ENCODE peak calls at places on chromosomes 3 and 15, in four cellular contexts. Y is stomach, A is heart left ventricle, E is K562. B is an unnamed sample.

GRCh38 chr3:195540031-195540430 is 3.1 kb downstream of the PPP1R2 start:
- DNase-seq in Y (no peak), A (no peak), E (no peak), B (no peak)

GRCh38 chr3:19250959-19251610 is 102.8 kb downstream of the KCNH8 start:
- DNase-seq in Y (no peak), A (no peak), E (no peak), B (no peak)

GRCh38 chr15:65416845-65417416 is 5.8 kb downstream of the IGDCC4 start:
- DNase-seq in Y (no peak), A (peak; percentile 44), E (no peak), B (no peak)

GRCh38 chr15:52068004-52068403 is 44.6 kb downstream of the BCL2L10 start:
- DNase-seq in Y (no peak), A (no peak), E (no peak), B (no peak)

GRCh38 chr3:46947981-46948791 is 28.4 kb downstream of the CCDC12 start:
- DNase-seq in Y (peak; percentile 87), A (peak; percentile 64), E (peak; percentile 91), B (no peak)

GRCh38 chr3:105527949-105528348 is 161.2 kb downstream of the ALCAM start:
- DNase-seq in Y (no peak), A (no peak), E (no peak), B (no peak)

GRCh38 chr3:57627976-57628375 is 30.8 kb upstream of the ARF4 start:
- DNase-seq in Y (no peak), A (no peak), E (no peak), B (no peak)

GRCh38 chr3:11346416-11346815 is 74.2 kb downstream of the ATG7 start:
- DNase-seq in Y (no peak), A (no peak), E (no peak), B (no peak)

GRCh38 chr3:13037458-13038117 is 35.6 kb downstream of the IQSEC1 start:
- DNase-seq in Y (no peak), A (no peak), E (no peak), B (no peak)

GRCh38 chr3:3119393-3119851 is 7.3 kb upstream of the TRNT1 start:
- DNase-seq in Y (no peak), A (no peak), E (no peak), B (no peak)

GRCh38 chr3:53254190-53254809 is 1.5 kb downstream of the TKT start:
- DNase-seq in Y (no peak), A (no peak), E (peak; percentile 34), B (no peak)

GRCh38 chr3:53255775-53256703 is at the start of gene TKT:
- DNase-seq in Y (peak; percentile 92), A (peak; percentile 89), E (peak; percentile 91), B (peak; percentile 96)

GRCh38 chr3:53254810-53255359 is 937 bp downstream of the TKT start:
- DNase-seq in Y (peak; percentile 81), A (peak; percentile 75), E (peak; percentile 76), B (peak; percentile 54)

GRCh38 chr3:53256704-53257055 is 858 bp upstream of the TKT start:
- DNase-seq in Y (no peak), A (no peak), E (no peak), B (no peak)

GRCh38 chr3:53255360-53255774 is 455 bp downstream of the TKT start:
- DNase-seq in Y (peak; percentile 29), A (peak; percentile 50), E (no peak), B (no peak)
- TF ChIP-seq POLR2A in Y (no peak), A (no peak), E (no peak), B (no peak)

GRCh38 chr3:156873906-156874305 is 47.8 kb downstream of the LEKR1 start:
- DNase-seq in Y (no peak), A (no peak), E (no peak), B (no peak)
- H3K4me3 ChIP-seq in Y (no peak overlapping the region), A (no peak overlapping the region), E (no peak overlapping the region), B (no peak overlapping the region)

GRCh38 chr3:64687781-64688515 is at the start of gene ADAMTS9:
- DNase-seq in Y (peak; percentile 42), A (peak; percentile 87), E (no peak), B (peak; percentile 93)
- TF ChIP-seq POLR2A in Y (no peak), A (peak; percentile 94), E (no peak), B (no peak)

GRCh38 chr3:180036678-180037455 is at the start of gene PEX5L:
- DNase-seq in Y (peak; percentile 44), A (peak; percentile 14), E (peak; percentile 2), B (no peak)
- H3K4me3 ChIP-seq in Y (peak within 1 kb of the TSS; percentile 53), A (no peak within 1 kb of the TSS), E (no peak within 1 kb of the TSS), B (no peak within 1 kb of the TSS)

GRCh38 chr15:31252386-31252785 is 74.2 kb upstream of the KLF13 start:
- DNase-seq in Y (no peak), A (no peak), E (no peak), B (no peak)
- TF ChIP-seq POLR2A in Y (no peak), A (no peak), E (no peak), B (no peak)

GRCh38 chr15:36050899-36051298 is 504.9 kb upstream of the DPH6 start:
- DNase-seq in Y (no peak), A (no peak), E (no peak), B (no peak)
- H3K4me3 ChIP-seq in Y (no peak overlapping the region), A (no peak overlapping the region), E (no peak overlapping the region), B (no peak overlapping the region)

DNA sequence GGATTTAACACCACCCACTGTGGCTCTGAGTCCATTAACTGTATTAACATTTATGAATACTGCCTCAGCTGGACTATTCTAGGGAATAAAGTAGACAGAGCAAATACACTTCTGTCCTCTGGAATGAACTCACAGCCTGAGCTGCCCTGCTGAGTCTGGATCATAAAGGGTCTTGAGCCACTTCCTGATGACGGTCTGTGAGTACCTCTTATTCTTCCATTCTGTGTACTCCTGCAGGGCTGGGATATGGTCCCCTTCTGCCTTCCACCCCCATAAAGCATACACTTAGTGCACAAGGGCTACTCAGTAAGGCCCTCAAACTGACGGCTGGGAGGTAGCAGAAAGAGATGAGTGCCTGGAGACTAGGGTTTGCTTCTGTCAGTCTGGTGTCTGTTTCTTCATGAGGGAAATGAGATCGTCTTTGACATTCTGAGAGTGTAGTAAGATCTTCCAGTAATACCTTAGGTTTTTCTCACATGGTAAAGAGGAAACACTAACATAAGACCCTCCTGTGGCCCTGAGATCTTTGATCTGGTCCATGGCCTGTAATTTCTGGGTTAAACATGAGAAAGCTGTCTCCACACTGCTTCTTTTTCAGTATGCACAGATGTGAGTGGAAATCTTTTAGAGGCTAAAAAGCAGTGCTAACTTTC is 12.5 kb upstream of the ST6GAL1 start:
- DNase-seq in Y (no peak), A (no peak), E (no peak), B (no peak)
- TF ChIP-seq POLR2A in Y (no peak), A (no peak), E (no peak), B (no peak)

DNA sequence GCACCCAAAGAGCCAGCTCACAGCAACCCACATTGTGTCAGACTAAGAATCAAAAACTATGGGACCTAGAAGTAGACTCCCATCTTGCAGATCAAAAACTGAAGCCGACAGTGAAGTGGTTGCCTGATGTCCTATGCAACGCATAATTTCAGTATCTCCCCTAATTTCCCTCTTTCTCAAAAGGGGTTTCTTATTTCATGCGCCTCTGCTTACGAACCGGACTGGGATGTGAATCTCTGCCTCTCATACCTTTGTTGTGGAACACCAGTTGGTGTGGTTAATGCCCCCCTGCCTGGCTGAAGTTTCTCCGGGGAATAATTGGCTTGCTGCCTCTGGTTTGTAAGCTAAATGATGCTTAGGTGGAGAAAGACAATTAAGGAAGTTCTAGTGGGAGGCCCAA is 514 bp upstream of the FAM174B start:
- DNase-seq in Y (no peak), A (no peak), E (no peak), B (peak; percentile 42)
- H3K4me3 ChIP-seq in Y (peak overlapping the region; percentile 66), A (peak overlapping the region; percentile 46), E (no peak overlapping the region), B (no peak overlapping the region)

B was measured in lower leg skin.